ENCODE peak calls at places on chromosomes 16 and 17, in five cellular contexts. X, S, J, Z and V are unnamed samples. For H3K4me1, the result is how much of the 10 kb centered on the place peaks cover.

GRCh38 chr17:29613371-29613837 is 9.3 kb downstream of the CORO6 start:
- DNase-seq in Z (peak), X (peak), J (peak), S (no peak), V (no peak)

GRCh38 chr17:74373838-74374606 is 6.7 kb downstream of the GPR142 start:
- DNase-seq in S (no peak), J (no peak), Z (no peak), X (peak), V (no peak)

GRCh38 chr17:31549525-31550388 is 158.3 kb downstream of the RAB11FIP4 start:
- DNase-seq in J (peak), X (peak), S (peak), Z (peak), V (no peak)

GRCh38 chr17:54455251-54455868 is 445.3 kb upstream of the TOM1L1 start:
- DNase-seq in J (no peak), Z (no peak), S (no peak), X (no peak), V (no peak)

GRCh38 chr17:34841467-34841866 is 119.8 kb downstream of the CCT6B start:
- DNase-seq in Z (no peak), J (no peak), X (no peak), S (no peak), V (no peak)

GRCh38 chr17:59565959-59566324 is 532 bp downstream of the DHX40 start:
- DNase-seq in Z (peak), S (peak), X (peak), J (peak), V (peak)

GRCh38 chr17:43405861-43406260 is 7.1 kb downstream of the ARL4D start:
- DNase-seq in J (no peak), S (no peak), Z (no peak), X (no peak), V (no peak)

GRCh38 chr17:37842401-37842800 is 81.8 kb upstream of the TBC1D3K start:
- DNase-seq in S (no peak), Z (no peak), J (no peak), X (no peak), V (no peak)

GRCh38 chr17:77948690-77949114 is 9.8 kb upstream of the TNRC6C start:
- DNase-seq in J (peak), X (peak), Z (peak), S (no peak), V (no peak)

GRCh38 chr17:29115906-29116651 is 64.1 kb downstream of the MYO18A start:
- DNase-seq in X (peak), Z (no peak), J (peak), S (peak), V (peak)

GRCh38 chr16:78780808-78781207 is 681.4 kb downstream of the WWOX start:
- DNase-seq in S (no peak), Z (no peak), J (no peak), X (no peak), V (no peak)

GRCh38 chr17:30389755-30390300 is 11.1 kb downstream of the CPD start:
- DNase-seq in Z (no peak), J (peak), X (no peak), S (no peak), V (no peak)

GRCh38 chr16:56019274-56019673 is 144.1 kb upstream of the CES5A start:
- DNase-seq in S (no peak), J (no peak), X (no peak), Z (no peak), V (no peak)

GRCh38 chr17:50690887-50691549 is 16.7 kb downstream of the ANKRD40 start:
- DNase-seq in Z (no peak), J (no peak), S (no peak), X (no peak), V (no peak)

GRCh38 chr16:88459366-88460055 is 6.4 kb downstream of the ZFPM1 start:
- DNase-seq in J (peak), S (no peak), Z (no peak), X (peak), V (no peak)

GRCh38 chr17:64384253-64385186 is 6.1 kb downstream of the PECAM1 start:
- DNase-seq in X (peak), J (no peak), Z (peak), S (peak), V (no peak)

GRCh38 chr17:74454197-74455024 is 12.0 kb upstream of the CD300A start:
- DNase-seq in S (peak), X (peak), Z (peak), J (peak), V (no peak)

GRCh38 chr16:68281368-68282063 is 17.2 kb downstream of the SLC7A6 start:
- DNase-seq in J (no peak), Z (no peak), X (no peak), S (no peak), V (no peak)

GRCh38 chr16:68283840-68284595 is 19.7 kb downstream of the SLC7A6 start:
- DNase-seq in J (no peak), Z (no peak), X (no peak), S (no peak), V (no peak)

GRCh38 chr16:68282064-68282452 is 17.7 kb downstream of the SLC7A6 start:
- DNase-seq in Z (no peak), J (no peak), S (no peak), X (no peak), V (no peak)

GRCh38 chr16:68284847-68285246 is 20.5 kb downstream of the SLC7A6 start:
- DNase-seq in J (no peak), Z (no peak), X (no peak), S (no peak), V (no peak)

GRCh38 chr16:68283346-68283745 is 19.0 kb downstream of the SLC7A6 start:
- DNase-seq in Z (no peak), J (no peak), S (no peak), X (no peak), V (no peak)
- H3K4me3 ChIP-seq in Z (no peak), J (no peak), S (no peak), X (no peak), V (no peak)

GRCh38 chr16:86107190-86107589 is 208.2 kb downstream of the IRF8 start:
- DNase-seq in Z (no peak), S (no peak), X (no peak), J (peak), V (no peak)

GRCh38 chr16:86110134-86110533 is 211.2 kb downstream of the IRF8 start:
- DNase-seq in J (no peak), S (no peak), X (no peak), Z (no peak), V (no peak)

GRCh38 chr16:86108062-86108461 is 209.1 kb downstream of the IRF8 start:
- DNase-seq in Z (no peak), J (no peak), S (no peak), X (no peak), V (no peak)

GRCh38 chr16:86112178-86112577 is 213.2 kb downstream of the IRF8 start:
- DNase-seq in S (no peak), Z (no peak), J (no peak), X (no peak), V (no peak)

GRCh38 chr16:86110726-86111125 is 211.8 kb downstream of the IRF8 start:
- DNase-seq in S (no peak), X (no peak), Z (no peak), J (no peak), V (no peak)
- H3K4me1 ChIP-seq in S (under half), X (under half), Z (under half), J (under half), V (under half)

DNA sequence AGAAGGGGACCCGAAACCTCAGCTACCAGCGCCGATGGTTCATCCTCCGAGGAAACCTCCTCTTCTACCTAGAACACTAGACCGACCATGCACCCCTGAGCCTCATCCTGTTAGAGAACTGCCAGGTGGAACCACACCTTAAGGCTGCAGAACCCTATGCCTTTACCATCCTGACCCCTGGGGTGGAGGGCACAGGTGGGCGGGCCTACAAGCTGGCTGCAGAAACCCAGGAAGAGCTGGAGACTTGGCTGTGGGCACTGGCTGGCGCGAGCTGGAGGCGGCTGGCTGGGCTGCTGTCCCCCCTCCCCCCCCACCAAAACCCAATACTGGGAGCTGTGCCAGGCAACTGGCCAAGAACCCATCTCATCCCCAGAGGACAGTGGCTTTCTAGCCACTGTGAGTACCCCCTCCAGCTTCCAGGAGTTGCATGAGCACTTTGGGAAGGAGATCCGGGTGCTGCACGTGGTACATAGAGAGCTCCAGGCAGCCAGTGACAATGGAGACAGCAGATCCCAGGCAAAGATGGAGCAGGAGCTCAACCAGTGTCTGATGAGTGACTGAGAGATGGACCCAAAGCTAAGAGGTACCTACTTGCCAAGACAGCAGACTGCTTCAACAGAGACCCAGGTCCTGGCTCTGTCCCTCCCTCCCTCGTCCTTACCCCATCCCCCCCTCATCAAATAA is 1.4 kb upstream of the CD2BP2 start:
- DNase-seq in X (no peak), J (no peak), Z (peak), S (peak), V (no peak)
- H3K4me3 ChIP-seq in X (no peak), J (no peak), Z (peak), S (peak), V (no peak)

GRCh38 chr17:57532556-57532955 is 212.5 kb downstream of the CCDC182 start:
- DNase-seq in Z (no peak), J (no peak), S (no peak), X (no peak), V (no peak)
- H3K4me1 ChIP-seq in Z (under half), J (under half), S (under half), X (under half), V (under half)